ENCODE peak calls at places on chromosomes 3 and 15, in seven cellular contexts. T is upper lobe of right lung, C is IMR-90, J is foreskin fibroblast, D is H7, B is bronchial epithelial cell, F is endothelial cell of umbilical vein. M is an unnamed sample.

GRCh38 chr3:184764176-184764575 is 47.8 kb upstream of the VPS8 start:
- DNase-seq in T (no peak), C (no peak), J (no peak), D (no peak), B (no peak), F (no peak), M (no peak)

GRCh38 chr3:42659451-42660130 is 6.1 kb downstream of the ZBTB47 start:
- DNase-seq in T (peak; percentile 64), C (no peak), J (no peak), D (peak; percentile 65), B (no peak), F (no peak), M (no peak)

GRCh38 chr3:14780927-14781507 is 37.7 kb upstream of the FGD5 start:
- DNase-seq in T (peak; percentile 76), C (peak; percentile 30), J (peak; percentile 57), D (peak; percentile 87), B (peak; percentile 48), F (peak; percentile 62), M (no peak)

GRCh38 chr15:50042775-50043174 is 76.3 kb downstream of the ATP8B4 start:
- DNase-seq in T (no peak), C (no peak), J (no peak), D (no peak), B (no peak), F (no peak), M (no peak)

GRCh38 chr3:194133661-194134230 is 2.2 kb upstream of the HES1 start:
- DNase-seq in T (peak; percentile 85), C (peak; percentile 55), J (peak; percentile 33), D (peak; percentile 83), B (peak; percentile 39), F (peak; percentile 76), M (no peak)

GRCh38 chr3:122800031-122800430 is 5.2 kb downstream of the SLC49A4 start:
- DNase-seq in T (no peak), C (no peak), J (no peak), D (no peak), B (peak; percentile 66), F (no peak), M (no peak)

GRCh38 chr15:31221936-31222515 is 104.6 kb upstream of the KLF13 start:
- DNase-seq in T (no peak), C (no peak), J (no peak), D (peak; percentile 67), B (no peak), F (no peak), M (no peak)

GRCh38 chr3:161851941-161852566 is 355.4 kb downstream of the OTOL1 start:
- DNase-seq in T (peak; percentile 65), C (peak; percentile 27), J (peak; percentile 65), D (peak; percentile 11), B (peak; percentile 33), F (no peak), M (no peak)

GRCh38 chr15:65660927-65661326 is 39.2 kb downstream of the SLC24A1 start:
- DNase-seq in T (no peak), C (peak; percentile 70), J (peak; percentile 84), D (no peak), B (peak; percentile 52), F (no peak), M (no peak)

DNA sequence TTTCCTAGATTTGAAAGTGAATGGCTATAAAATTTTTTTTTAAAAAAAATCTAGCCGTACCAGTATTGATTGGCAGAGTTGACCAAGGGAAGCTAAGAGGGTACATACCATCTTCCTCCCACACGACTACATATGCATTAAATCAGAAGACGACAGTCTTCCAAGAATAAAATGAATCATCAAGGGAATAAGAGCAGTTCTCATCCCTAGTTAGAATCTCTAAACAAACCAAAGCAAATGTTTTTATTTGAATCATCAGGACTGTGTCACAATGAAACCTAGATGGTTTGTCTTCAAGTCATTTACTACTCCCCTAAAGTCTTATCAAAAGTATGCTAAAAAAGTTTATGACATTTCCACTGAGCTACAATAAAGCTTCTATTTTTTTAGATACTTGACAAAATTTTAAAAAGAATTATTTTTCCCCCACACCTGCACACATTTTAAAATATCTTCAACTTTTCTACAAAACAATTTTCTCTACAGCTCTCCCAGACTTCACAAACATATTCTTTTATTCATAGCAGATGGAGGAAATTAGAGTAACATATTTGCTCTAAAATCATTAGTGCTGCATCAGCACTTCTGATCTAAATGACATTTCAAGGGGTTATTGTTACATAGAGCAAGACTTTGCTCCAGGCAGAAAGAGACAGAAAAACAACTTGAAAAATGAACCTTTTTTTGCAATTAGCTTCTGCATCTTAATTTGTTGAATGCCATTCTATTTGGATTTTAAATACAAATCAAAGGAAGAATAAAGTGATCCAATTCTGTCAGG is 547.1 kb downstream of the FHIT start:
- DNase-seq in T (no peak), C (peak; percentile 66), J (peak; percentile 31), D (no peak), B (no peak), F (no peak), M (peak; percentile 62)
- H3K4me3 ChIP-seq in T (no peak overlapping the region), C (no peak overlapping the region), J (no peak overlapping the region), D (no peak overlapping the region), B (no peak overlapping the region), F (no peak overlapping the region), M (no peak overlapping the region)

GRCh38 chr15:89777073-89777820 is 1.1 kb downstream of the MESP2 start:
- DNase-seq in T (no peak), C (no peak), J (no peak), D (peak; percentile 43), B (no peak), F (no peak), M (no peak)
- H3K4me3 ChIP-seq in T (peak overlapping the region; percentile 51), C (no peak overlapping the region), J (no peak overlapping the region), D (peak overlapping the region; percentile 30), B (no peak overlapping the region), F (peak overlapping the region; percentile 30), M (peak overlapping the region; percentile 46)

GRCh38 chr3:38022887-38023709 is 6.3 kb downstream of the PLCD1 start:
- DNase-seq in T (peak; percentile 52), C (no peak), J (no peak), D (no peak), B (no peak), F (no peak), M (no peak)
- H3K4me3 ChIP-seq in T (peak overlapping the region; percentile 71), C (no peak overlapping the region), J (peak overlapping the region; percentile 75), D (no peak overlapping the region), B (no peak overlapping the region), F (no peak overlapping the region), M (no peak overlapping the region)

DNA sequence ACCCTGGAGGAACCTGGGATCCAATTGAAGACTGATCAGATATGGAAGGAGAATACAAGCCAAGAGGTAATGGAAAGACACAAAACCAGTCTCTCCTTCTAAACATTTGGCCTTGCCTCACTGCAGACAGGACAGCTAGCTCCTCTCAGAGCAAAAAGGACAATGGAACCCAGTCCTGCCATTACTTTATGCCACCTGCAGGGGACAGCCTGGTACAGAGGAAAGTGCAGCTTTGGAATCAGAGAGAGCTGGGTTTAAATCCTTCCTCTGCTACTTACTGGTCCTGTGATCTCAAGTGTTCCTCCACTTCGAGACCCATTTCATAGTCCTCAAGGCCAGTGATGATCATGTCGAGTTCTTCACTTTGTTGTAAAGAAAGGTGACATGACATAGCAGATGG is 159.4 kb upstream of the SMAD3 start:
- DNase-seq in T (no peak), C (no peak), J (no peak), D (no peak), B (no peak), F (no peak), M (no peak)
- H3K4me3 ChIP-seq in T (no peak overlapping the region), C (no peak overlapping the region), J (no peak overlapping the region), D (no peak overlapping the region), B (no peak overlapping the region), F (no peak overlapping the region), M (no peak overlapping the region)

DNA sequence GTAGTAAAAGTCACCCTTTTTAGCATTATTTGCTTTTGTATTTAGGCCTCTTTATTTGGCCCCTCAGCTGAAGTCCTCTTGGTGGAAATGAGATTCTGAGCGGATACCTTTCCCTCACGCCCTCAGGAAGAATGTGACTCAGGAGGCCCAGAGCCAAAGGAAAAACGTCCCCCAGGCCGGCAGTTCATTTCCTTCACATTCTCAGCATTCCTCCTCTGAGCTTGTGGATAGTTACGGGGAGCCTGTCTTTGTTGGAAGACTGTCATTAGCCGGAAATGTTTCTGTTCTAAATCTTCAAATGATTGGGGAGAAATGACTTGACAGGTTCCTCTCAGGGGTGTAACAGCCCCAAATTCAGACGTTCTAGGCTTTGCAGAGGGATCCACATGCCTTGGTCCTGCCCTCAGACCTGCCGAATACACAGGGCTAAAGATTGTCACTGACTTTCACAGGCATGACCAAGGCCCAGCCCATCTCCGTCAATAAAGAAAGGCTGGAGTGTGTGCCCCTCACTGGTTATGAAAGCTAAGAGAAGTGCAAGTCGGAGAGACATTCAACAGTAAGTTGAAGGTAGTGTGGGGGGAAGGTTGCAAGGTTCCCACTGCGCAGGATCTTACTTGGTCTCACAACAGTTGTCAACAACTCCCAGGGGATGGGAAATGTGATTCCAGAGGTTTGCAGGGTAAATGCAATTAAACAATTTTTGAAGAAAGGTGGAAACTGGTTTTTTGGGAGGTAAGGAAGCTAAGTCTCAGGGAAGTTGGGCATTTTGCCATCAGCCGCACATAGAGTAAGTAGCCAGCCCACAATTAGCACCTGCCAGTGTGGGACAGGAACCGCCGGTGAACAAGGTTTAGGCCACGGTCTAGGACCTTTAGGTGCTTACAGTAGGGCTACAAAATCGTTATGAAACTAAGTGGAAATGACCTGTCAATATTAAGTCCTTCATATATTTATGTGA is 39.7 kb upstream of the MYZAP start:
- DNase-seq in T (no peak), C (peak; percentile 70), J (peak; percentile 75), D (peak; percentile 67), B (peak; percentile 70), F (peak; percentile 88), M (no peak)
- H3K4me3 ChIP-seq in T (no peak overlapping the region), C (no peak overlapping the region), J (no peak overlapping the region), D (no peak overlapping the region), B (no peak overlapping the region), F (no peak overlapping the region), M (no peak overlapping the region)

DNA sequence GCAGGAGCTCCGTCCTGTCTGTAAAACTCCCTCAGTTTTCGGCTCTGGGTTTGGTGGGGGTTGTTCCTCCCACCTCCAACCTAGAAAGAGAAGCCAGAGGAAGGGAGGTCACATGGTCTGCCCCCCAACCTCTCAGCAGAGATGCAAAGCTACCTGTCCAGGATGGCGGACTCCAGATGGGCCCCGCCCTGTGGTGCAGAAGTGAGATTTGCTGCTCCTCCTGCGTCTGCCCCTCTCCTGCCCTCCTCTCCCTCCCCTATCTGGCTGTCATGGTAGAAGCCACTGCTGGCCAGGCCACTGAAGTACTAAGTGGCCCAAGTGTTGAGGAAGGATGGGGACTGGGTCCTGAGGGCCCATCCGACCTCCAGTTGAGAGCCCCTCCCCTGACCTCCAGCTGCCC is 2.1 kb upstream of the SEMA3B start:
- DNase-seq in T (no peak), C (no peak), J (no peak), D (no peak), B (no peak), F (no peak), M (no peak)
- H3K4me3 ChIP-seq in T (peak overlapping the region; percentile 55), C (peak overlapping the region; percentile 53), J (peak overlapping the region; percentile 72), D (no peak overlapping the region), B (peak overlapping the region; percentile 35), F (no peak overlapping the region), M (peak overlapping the region; percentile 53)

M was measured in skeletal muscle cell.